ENCODE peak calls at places on chromosomes 3 and 15, in nine cellular contexts. One of them, this sample, is unnamed.

GRCh38 chr3:113431811-113432210 is 9.5 kb downstream of the CFAP44 start:
- DNase-seq in stomach: no peak
- DNase-seq in ovary: no peak
- DNase-seq in K562: no peak
- DNase-seq in transverse colon: no peak
- DNase-seq in HepG2: no peak
- DNase-seq in esophagus muscularis mucosa: no peak
- DNase-seq in SK-N-SH: no peak
- DNase-seq in A549: no peak
- DNase-seq in this sample: no peak

GRCh38 chr3:65597952-65598413 is 440.7 kb downstream of the MAGI1 start:
- DNase-seq in stomach: no peak
- DNase-seq in ovary: no peak
- DNase-seq in K562: peak
- DNase-seq in transverse colon: no peak
- DNase-seq in HepG2: no peak
- DNase-seq in esophagus muscularis mucosa: no peak
- DNase-seq in SK-N-SH: peak
- DNase-seq in A549: no peak
- DNase-seq in this sample: no peak

GRCh38 chr15:70051948-70052633 is 45.6 kb downstream of the TLE3 start:
- DNase-seq in stomach: no peak
- DNase-seq in ovary: no peak
- DNase-seq in K562: no peak
- DNase-seq in transverse colon: no peak
- DNase-seq in HepG2: no peak
- DNase-seq in esophagus muscularis mucosa: no peak
- DNase-seq in SK-N-SH: no peak
- DNase-seq in A549: no peak
- DNase-seq in this sample: peak

GRCh38 chr3:187913617-187914033 is 168.4 kb upstream of the BCL6 start:
- DNase-seq in stomach: no peak
- DNase-seq in ovary: no peak
- DNase-seq in K562: no peak
- DNase-seq in transverse colon: peak
- DNase-seq in HepG2: no peak
- DNase-seq in esophagus muscularis mucosa: no peak
- DNase-seq in SK-N-SH: no peak
- DNase-seq in A549: peak
- DNase-seq in this sample: no peak

GRCh38 chr3:146834917-146835316 is 229.8 kb upstream of the PLSCR5 start:
- DNase-seq in stomach: no peak
- DNase-seq in ovary: no peak
- DNase-seq in K562: no peak
- DNase-seq in transverse colon: no peak
- DNase-seq in HepG2: no peak
- DNase-seq in esophagus muscularis mucosa: no peak
- DNase-seq in SK-N-SH: no peak
- DNase-seq in A549: no peak
- DNase-seq in this sample: no peak

GRCh38 chr15:52765779-52766178 is 24.4 kb downstream of the ONECUT1 start:
- DNase-seq in stomach: no peak
- DNase-seq in ovary: no peak
- DNase-seq in K562: no peak
- DNase-seq in transverse colon: no peak
- DNase-seq in HepG2: peak
- DNase-seq in esophagus muscularis mucosa: no peak
- DNase-seq in SK-N-SH: no peak
- DNase-seq in A549: peak
- DNase-seq in this sample: no peak

GRCh38 chr3:162641317-162641716 is 1144.7 kb downstream of the OTOL1 start:
- DNase-seq in stomach: no peak
- DNase-seq in ovary: no peak
- DNase-seq in K562: no peak
- DNase-seq in transverse colon: no peak
- DNase-seq in HepG2: no peak
- DNase-seq in esophagus muscularis mucosa: no peak
- DNase-seq in SK-N-SH: no peak
- DNase-seq in A549: no peak
- DNase-seq in this sample: no peak

GRCh38 chr15:80613762-80614365 is 81.2 kb upstream of the ABHD17C start:
- DNase-seq in stomach: no peak
- DNase-seq in ovary: no peak
- DNase-seq in K562: no peak
- DNase-seq in transverse colon: no peak
- DNase-seq in HepG2: no peak
- DNase-seq in esophagus muscularis mucosa: peak
- DNase-seq in SK-N-SH: no peak
- DNase-seq in A549: no peak
- DNase-seq in this sample: no peak

GRCh38 chr3:53223541-53223966 is 32.3 kb downstream of the TKT start:
- DNase-seq in stomach: no peak
- DNase-seq in ovary: no peak
- DNase-seq in K562: no peak
- DNase-seq in transverse colon: no peak
- DNase-seq in HepG2: no peak
- DNase-seq in esophagus muscularis mucosa: no peak
- DNase-seq in SK-N-SH: no peak
- DNase-seq in A549: no peak
- DNase-seq in this sample: no peak

GRCh38 chr15:55515991-55516776 is 8.2 kb upstream of the DNAAF4 start:
- DNase-seq in stomach: no peak
- DNase-seq in ovary: no peak
- DNase-seq in K562: no peak
- DNase-seq in transverse colon: no peak
- DNase-seq in HepG2: no peak
- DNase-seq in esophagus muscularis mucosa: peak
- DNase-seq in SK-N-SH: no peak
- DNase-seq in A549: no peak
- DNase-seq in this sample: no peak

GRCh38 chr3:195911946-195912270 is 3.6 kb upstream of the TNK2 start:
- DNase-seq in stomach: no peak
- DNase-seq in ovary: no peak
- DNase-seq in K562: no peak
- DNase-seq in transverse colon: no peak
- DNase-seq in HepG2: no peak
- DNase-seq in esophagus muscularis mucosa: no peak
- DNase-seq in SK-N-SH: no peak
- DNase-seq in A549: peak
- DNase-seq in this sample: peak

GRCh38 chr3:48536787-48537186 is 19.8 kb downstream of the PFKFB4 start:
- DNase-seq in stomach: no peak
- DNase-seq in ovary: no peak
- DNase-seq in K562: no peak
- DNase-seq in transverse colon: no peak
- DNase-seq in HepG2: no peak
- DNase-seq in esophagus muscularis mucosa: no peak
- DNase-seq in SK-N-SH: no peak
- DNase-seq in A549: no peak
- DNase-seq in this sample: no peak
- H3K4me3 ChIP-seq in stomach: no peak
- H3K4me3 ChIP-seq in ovary: no peak
- H3K4me3 ChIP-seq in K562: no peak
- H3K4me3 ChIP-seq in transverse colon: no peak
- H3K4me3 ChIP-seq in HepG2: no peak
- H3K4me3 ChIP-seq in esophagus muscularis mucosa: no peak
- H3K4me3 ChIP-seq in SK-N-SH: no peak
- H3K4me3 ChIP-seq in A549: no peak
- H3K4me3 ChIP-seq in this sample: no peak

GRCh38 chr3:151282921-151283320 is 4.6 kb upstream of the P2RY14 start:
- DNase-seq in stomach: no peak
- DNase-seq in ovary: no peak
- DNase-seq in K562: peak
- DNase-seq in transverse colon: no peak
- DNase-seq in HepG2: peak
- DNase-seq in esophagus muscularis mucosa: no peak
- DNase-seq in SK-N-SH: peak
- DNase-seq in A549: peak
- DNase-seq in this sample: no peak
- TF ChIP-seq EP300 in stomach: no peak
- TF ChIP-seq EP300 in ovary: no peak
- TF ChIP-seq EP300 in K562: no peak
- TF ChIP-seq EP300 in transverse colon: no peak
- TF ChIP-seq EP300 in HepG2: no peak
- TF ChIP-seq EP300 in esophagus muscularis mucosa: no peak
- TF ChIP-seq EP300 in SK-N-SH: no peak
- TF ChIP-seq EP300 in A549: no peak
- TF ChIP-seq EP300 in this sample: no peak

GRCh38 chr15:75649848-75650247 is 2.1 kb downstream of the SNX33 start:
- DNase-seq in stomach: no peak
- DNase-seq in ovary: no peak
- DNase-seq in K562: no peak
- DNase-seq in transverse colon: no peak
- DNase-seq in HepG2: no peak
- DNase-seq in esophagus muscularis mucosa: no peak
- DNase-seq in SK-N-SH: no peak
- DNase-seq in A549: no peak
- DNase-seq in this sample: no peak

GRCh38 chr15:75648156-75649000 is 666 bp downstream of the SNX33 start:
- DNase-seq in stomach: peak
- DNase-seq in ovary: peak
- DNase-seq in K562: peak
- DNase-seq in transverse colon: peak
- DNase-seq in HepG2: peak
- DNase-seq in esophagus muscularis mucosa: no peak
- DNase-seq in SK-N-SH: peak
- DNase-seq in A549: peak
- DNase-seq in this sample: peak

GRCh38 chr15:75650908-75651809 is 3.4 kb downstream of the SNX33 start:
- DNase-seq in stomach: peak
- DNase-seq in ovary: peak
- DNase-seq in K562: peak
- DNase-seq in transverse colon: peak
- DNase-seq in HepG2: peak
- DNase-seq in esophagus muscularis mucosa: no peak
- DNase-seq in SK-N-SH: no peak
- DNase-seq in A549: no peak
- DNase-seq in this sample: peak

GRCh38 chr15:75647370-75648155 is at the start of gene SNX33:
- DNase-seq in stomach: peak
- DNase-seq in ovary: peak
- DNase-seq in K562: peak
- DNase-seq in transverse colon: peak
- DNase-seq in HepG2: peak
- DNase-seq in esophagus muscularis mucosa: no peak
- DNase-seq in SK-N-SH: peak
- DNase-seq in A549: peak
- DNase-seq in this sample: peak

GRCh38 chr15:75649045-75649761 is 1.5 kb downstream of the SNX33 start:
- DNase-seq in stomach: no peak
- DNase-seq in ovary: no peak
- DNase-seq in K562: no peak
- DNase-seq in transverse colon: no peak
- DNase-seq in HepG2: no peak
- DNase-seq in esophagus muscularis mucosa: no peak
- DNase-seq in SK-N-SH: no peak
- DNase-seq in A549: no peak
- DNase-seq in this sample: no peak
- H3K4me3 ChIP-seq in stomach: peak
- H3K4me3 ChIP-seq in ovary: peak
- H3K4me3 ChIP-seq in K562: peak
- H3K4me3 ChIP-seq in transverse colon: peak
- H3K4me3 ChIP-seq in HepG2: peak
- H3K4me3 ChIP-seq in esophagus muscularis mucosa: peak
- H3K4me3 ChIP-seq in SK-N-SH: peak
- H3K4me3 ChIP-seq in A549: no peak
- H3K4me3 ChIP-seq in this sample: peak

GRCh38 chr15:71471347-71471746 is 339.0 kb upstream of the NR2E3 start:
- DNase-seq in stomach: no peak
- DNase-seq in ovary: no peak
- DNase-seq in K562: no peak
- DNase-seq in transverse colon: no peak
- DNase-seq in HepG2: no peak
- DNase-seq in esophagus muscularis mucosa: no peak
- DNase-seq in SK-N-SH: no peak
- DNase-seq in A549: peak
- DNase-seq in this sample: no peak
- TF ChIP-seq EP300 in stomach: no peak
- TF ChIP-seq EP300 in ovary: no peak
- TF ChIP-seq EP300 in K562: no peak
- TF ChIP-seq EP300 in transverse colon: no peak
- TF ChIP-seq EP300 in HepG2: no peak
- TF ChIP-seq EP300 in esophagus muscularis mucosa: no peak
- TF ChIP-seq EP300 in SK-N-SH: no peak
- TF ChIP-seq EP300 in A549: no peak
- TF ChIP-seq EP300 in this sample: no peak

This sample was measured in upper lobe of left lung.